ENCODE peak calls at places on chromosomes 6 and 20, in five cellular contexts. Q is NCI-H2081, W is uterus, B is RWPE1, Z is cardiac fibroblast. E is an unnamed sample.

GRCh38 chr6:109314313-109314712 is 68.0 kb downstream of the CD164 start:
- DNase-seq in B (no peak), Q (no peak), Z (no peak), W (no peak), E (no peak)

GRCh38 chr6:43878823-43879495 is 108.9 kb downstream of the VEGFA start:
- DNase-seq in Q (peak), W (peak), Z (no peak), B (no peak), E (peak)

GRCh38 chr20:34112600-34113061 is 588 bp upstream of the EIF2S2 start:
- DNase-seq in W (peak), Z (peak), B (peak), Q (peak), E (peak)

GRCh38 chr6:65787787-65788186 is 80.8 kb upstream of the EYS start:
- DNase-seq in B (no peak), Q (no peak), W (no peak), Z (no peak), E (no peak)

GRCh38 chr6:170205126-170205525 is 85.8 kb downstream of the DLL1 start:
- DNase-seq in Z (no peak), Q (no peak), B (no peak), W (no peak), E (no peak)

GRCh38 chr20:15902493-15902892 is 670.8 kb downstream of the KIF16B start:
- DNase-seq in Q (no peak), W (no peak), B (no peak), Z (no peak), E (peak)

GRCh38 chr6:125050663-125051318 is 88.6 kb downstream of the RNF217 start:
- DNase-seq in Z (peak), W (no peak), B (no peak), Q (no peak), E (no peak)

GRCh38 chr6:52262620-52263344 is 18.5 kb upstream of the IL17F start:
- DNase-seq in Q (no peak), Z (no peak), W (no peak), B (no peak), E (no peak)